ENCODE peak calls at places on chromosome 14, in eight cellular contexts. X is activated T-helper 1 cell treated with anti-CD3 and anti-CD28 coated beads, Interleukin-12 subunit alpha, Interleukin-12 subunit beta, Interleukin-2, Interleukin-4 antibody, amounts not matched to agents 30 ng/mL and 10 ng/mL and 1 ng/mL, durations not matched to agents 14 hours and 24 hours and 36 hours; Q is stimulated activated CD4-positive, alpha-beta T cell treated with anti-CD3 and anti-CD28 coated beads, Interleukin-2, amount 100 ng/mL, for 48 hours; B is DMS153; L is nephron progenitor cell; N is sigmoid colon; J is H54; R is heart right ventricle. S is an unnamed sample.

GRCh38 chr14:92785601-92786426 is 8.3 kb upstream of the GOLGA5 start:
- DNase-seq in X (no peak), Q (no peak), B (no peak), L (no peak), N (no peak), J (peak; percentile 35), R (peak; percentile 53), S (no peak)

GRCh38 chr14:22994762-22995275 is 12.5 kb upstream of the AJUBA start:
- DNase-seq in X (no peak), Q (no peak), B (no peak), L (peak; percentile 42), N (peak; percentile 67), J (no peak), R (no peak), S (no peak)

GRCh38 chr14:93331375-93332031 is 1.3 kb downstream of the BTBD7 start:
- DNase-seq in X (no peak), Q (no peak), B (no peak), L (no peak), N (no peak), J (no peak), R (peak; percentile 27), S (no peak)

GRCh38 chr14:105059035-105059916 is 6.0 kb downstream of the GPR132 start:
- DNase-seq in X (no peak), Q (no peak), B (no peak), L (no peak), N (no peak), J (no peak), R (no peak), S (no peak)

GRCh38 chr14:54129850-54130640 is 173.4 kb upstream of the BMP4 start:
- DNase-seq in X (no peak), Q (no peak), B (no peak), L (no peak), N (no peak), J (no peak), R (no peak), S (no peak)

GRCh38 chr14:75025082-75025481 is 22.4 kb downstream of the EIF2B2 start:
- DNase-seq in X (no peak), Q (no peak), B (no peak), L (no peak), N (no peak), J (no peak), R (no peak), S (no peak)

GRCh38 chr14:104245075-104245474 is 106.7 kb downstream of the KIF26A start:
- DNase-seq in X (no peak), Q (no peak), B (no peak), L (no peak), N (no peak), J (no peak), R (no peak), S (no peak)

GRCh38 chr14:75453817-75454434 is 26.1 kb downstream of the JDP2 start:
- DNase-seq in X (no peak), Q (no peak), B (no peak), L (no peak), N (no peak), J (no peak), R (no peak), S (no peak)

GRCh38 chr14:103436533-103436932 is 51.3 kb downstream of the MARK3 start:
- DNase-seq in X (no peak), Q (no peak), B (no peak), L (no peak), N (no peak), J (no peak), R (no peak), S (no peak)

GRCh38 chr14:99564903-99565259 is 39.1 kb downstream of the CCDC85C start:
- DNase-seq in X (no peak), Q (no peak), B (no peak), L (peak; percentile 46), N (no peak), J (no peak), R (no peak), S (no peak)

GRCh38 chr14:56094063-56094462 is 24.1 kb upstream of the PELI2 start:
- DNase-seq in X (no peak), Q (no peak), B (no peak), L (no peak), N (no peak), J (no peak), R (no peak), S (no peak)

GRCh38 chr14:102431751-102432150 is 69.0 kb downstream of the TECPR2 start:
- DNase-seq in X (no peak), Q (no peak), B (no peak), L (no peak), N (no peak), J (no peak), R (no peak), S (no peak)

GRCh38 chr14:104105822-104106470 is 20.4 kb downstream of the ASPG start:
- DNase-seq in X (no peak), Q (no peak), B (no peak), L (peak; percentile 1), N (peak; percentile 61), J (no peak), R (no peak), S (no peak)

GRCh38 chr14:55500219-55500701 is 59.8 kb upstream of the TBPL2 start:
- DNase-seq in X (no peak), Q (no peak), B (no peak), L (no peak), N (no peak), J (no peak), R (no peak), S (no peak)

GRCh38 chr14:75646762-75647161 is 13.9 kb downstream of the ERG28 start:
- DNase-seq in X (no peak), Q (no peak), B (no peak), L (no peak), N (no peak), J (no peak), R (no peak), S (no peak)

GRCh38 chr14:49853572-49854375 is 1.2 kb upstream of the NEMF start:
- DNase-seq in X (peak; percentile 71), Q (peak; percentile 53), B (peak; percentile 66), L (peak; percentile 60), N (peak; percentile 83), J (no peak), R (peak; percentile 67), S (peak; percentile 52)

GRCh38 chr14:88823968-88824313 is 510 bp upstream of the TTC8 start:
- DNase-seq in X (no peak), Q (no peak), B (no peak), L (no peak), N (no peak), J (no peak), R (no peak), S (no peak)

GRCh38 chr14:49607583-49607982 is 8.8 kb downstream of the LRR1 start:
- DNase-seq in X (no peak), Q (no peak), B (no peak), L (no peak), N (no peak), J (no peak), R (no peak), S (no peak)

GRCh38 chr14:74258705-74259035 is 19.4 kb downstream of the VSX2 start:
- DNase-seq in X (no peak), Q (no peak), B (no peak), L (no peak), N (no peak), J (no peak), R (no peak), S (no peak)

GRCh38 chr14:67564236-67564635 is 31.1 kb downstream of the PLEKHH1 start:
- DNase-seq in X (no peak), Q (no peak), B (no peak), L (no peak), N (peak; percentile 8), J (no peak), R (no peak), S (no peak)

GRCh38 chr14:99971929-99972747 is 93.1 kb upstream of the EVL start:
- DNase-seq in X (peak; percentile 5), Q (no peak), B (no peak), L (no peak), N (no peak), J (no peak), R (peak; percentile 24), S (no peak)

GRCh38 chr14:53062856-53063255 is 90.3 kb downstream of the DDHD1 start:
- DNase-seq in X (no peak), Q (no peak), B (no peak), L (no peak), N (no peak), J (no peak), R (no peak), S (no peak)

GRCh38 chr14:89669209-89669608 is 252.2 kb upstream of the FOXN3 start:
- DNase-seq in X (peak; percentile 5), Q (no peak), B (no peak), L (no peak), N (no peak), J (no peak), R (no peak), S (no peak)

GRCh38 chr14:57293851-57294837 is 25.4 kb downstream of the AP5M1 start:
- DNase-seq in X (no peak), Q (no peak), B (no peak), L (no peak), N (no peak), J (no peak), R (no peak), S (no peak)

GRCh38 chr14:70655110-70655826 is 13.6 kb downstream of the TTC9 start:
- DNase-seq in X (peak; percentile 72), Q (peak; percentile 45), B (no peak), L (no peak), N (no peak), J (no peak), R (no peak), S (no peak)

GRCh38 chr14:92988786-92989755 is 66.1 kb downstream of the CHGA start:
- DNase-seq in X (no peak), Q (no peak), B (no peak), L (no peak), N (no peak), J (no peak), R (no peak), S (no peak)

GRCh38 chr14:93267149-93267711 is 60.2 kb downstream of the UBR7 start:
- DNase-seq in X (no peak), Q (no peak), B (no peak), L (no peak), N (no peak), J (no peak), R (no peak), S (no peak)

GRCh38 chr14:26448181-26448855 is 149.5 kb downstream of the NOVA1 start:
- DNase-seq in X (no peak), Q (no peak), B (peak; percentile 85), L (no peak), N (no peak), J (no peak), R (no peak), S (no peak)

GRCh38 chr14:70130498-70130897 is 58.3 kb downstream of the SLC8A3 start:
- DNase-seq in X (no peak), Q (no peak), B (peak; percentile 18), L (no peak), N (no peak), J (no peak), R (no peak), S (no peak)

GRCh38 chr14:20802341-20803084 is at the start of gene RNASE1:
- DNase-seq in X (no peak), Q (no peak), B (no peak), L (no peak), N (peak; percentile 66), J (no peak), R (no peak), S (no peak)

GRCh38 chr14:65961004-65961403 is 525.2 kb upstream of the CCDC196 start:
- DNase-seq in X (peak; percentile 58), Q (peak; percentile 86), B (no peak), L (peak; percentile 67), N (no peak), J (peak; percentile 36), R (peak; percentile 52), S (no peak)

GRCh38 chr14:66572836-66573235 is 64.9 kb downstream of the GPHN start:
- DNase-seq in X (no peak), Q (no peak), B (no peak), L (no peak), N (no peak), J (no peak), R (no peak), S (no peak)

GRCh38 chr14:81166126-81166525 is 54.6 kb downstream of the GTF2A1 start:
- DNase-seq in X (no peak), Q (no peak), B (no peak), L (no peak), N (no peak), J (no peak), R (no peak), S (no peak)

GRCh38 chr14:83395321-83395720 is 1861.7 kb upstream of the SEL1L start:
- DNase-seq in X (no peak), Q (no peak), B (no peak), L (no peak), N (no peak), J (no peak), R (no peak), S (no peak)